ENCODE peak calls at places on chromosome 2, in four cellular contexts. L is psoas muscle, B is H1, S is tibial artery. A is an unnamed sample.

GRCh38 chr2:289362-290089 is 1.6 kb upstream of the ALKAL2 start:
- DNase-seq in L (no peak), B (peak), S (no peak), A (peak)

GRCh38 chr2:159758686-159759085 is 39.3 kb downstream of the CD302 start:
- DNase-seq in L (no peak), B (no peak), S (no peak), A (no peak)

GRCh38 chr2:144006139-144006538 is 513.8 kb downstream of the ZEB2 start:
- DNase-seq in L (no peak), B (no peak), S (no peak), A (no peak)

GRCh38 chr2:8515390-8515761 is 166.5 kb upstream of the ID2 start:
- DNase-seq in L (no peak), B (no peak), S (no peak), A (no peak)

GRCh38 chr2:33681333-33681732 is 82.2 kb upstream of the FAM98A start:
- DNase-seq in L (no peak), B (no peak), S (no peak), A (no peak)

GRCh38 chr2:14517731-14518130 is 114.8 kb upstream of the LRATD1 start:
- DNase-seq in L (no peak), B (no peak), S (no peak), A (no peak)

GRCh38 chr2:240920783-240921231 is 14.7 kb downstream of the CROCC2 start:
- DNase-seq in L (peak), B (peak), S (peak), A (no peak)

GRCh38 chr2:231297108-231297908 is 98.2 kb upstream of the B3GNT7 start:
- DNase-seq in L (peak), B (peak), S (peak), A (peak)

GRCh38 chr2:191171708-191172355 is 21.0 kb upstream of the STAT4 start:
- DNase-seq in L (no peak), B (no peak), S (no peak), A (no peak)

GRCh38 chr2:177147834-177148233 is 64.8 kb upstream of the HNRNPA3 start:
- DNase-seq in L (no peak), B (no peak), S (no peak), A (no peak)

GRCh38 chr2:219273887-219274391 is 5.2 kb upstream of the DNAJB2 start:
- DNase-seq in L (no peak), B (no peak), S (no peak), A (no peak)

GRCh38 chr2:101793277-101793969 is 95.9 kb downstream of the MAP4K4 start:
- DNase-seq in L (no peak), B (no peak), S (no peak), A (peak)

GRCh38 chr2:221153226-221153625 is 418.9 kb downstream of the EPHA4 start:
- DNase-seq in L (no peak), B (no peak), S (no peak), A (no peak)

GRCh38 chr2:38129987-38130386 is 54.0 kb upstream of the CYP1B1 start:
- DNase-seq in L (no peak), B (no peak), S (peak), A (no peak)

GRCh38 chr2:217360781-217361485 is 501.1 kb upstream of the TNP1 start:
- DNase-seq in L (peak), B (no peak), S (peak), A (no peak)

GRCh38 chr2:144671695-144672094 is 151.8 kb upstream of the ZEB2 start:
- DNase-seq in L (no peak), B (no peak), S (no peak), A (no peak)

GRCh38 chr2:100266126-100266525 is 56.2 kb downstream of the LONRF2 start:
- DNase-seq in L (no peak), B (no peak), S (no peak), A (no peak)

DNA sequence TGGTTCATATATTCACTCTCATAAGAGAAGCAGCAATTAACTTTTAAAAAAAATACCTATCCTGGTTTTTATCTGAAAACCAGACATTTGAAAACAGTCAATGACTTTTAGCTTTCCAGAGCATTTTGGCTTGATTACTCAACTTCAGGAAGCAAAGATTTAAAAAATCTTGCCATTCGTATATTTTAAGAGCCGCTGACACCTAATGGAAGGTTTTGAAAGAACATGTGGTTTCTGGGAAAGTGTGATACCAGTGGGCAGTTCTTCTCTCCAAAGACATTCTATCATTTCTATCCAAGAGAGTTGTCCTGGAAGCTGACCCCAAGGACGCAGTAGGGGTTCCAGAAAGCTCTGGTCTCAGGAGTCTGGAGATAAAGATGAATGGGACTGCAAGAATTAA is 234.7 kb downstream of the TTC32 start:
- DNase-seq in L (no peak), B (no peak), S (no peak), A (no peak)
- TF ChIP-seq CTCF in L (no peak), B (no peak), S (peak), A (no peak)

GRCh38 chr2:207528980-207529329 is 807 bp upstream of the CREB1 start:
- DNase-seq in L (peak), B (no peak), S (no peak), A (no peak)
- TF ChIP-seq CTCF in L (no peak), B (no peak), S (no peak), A (peak)

DNA sequence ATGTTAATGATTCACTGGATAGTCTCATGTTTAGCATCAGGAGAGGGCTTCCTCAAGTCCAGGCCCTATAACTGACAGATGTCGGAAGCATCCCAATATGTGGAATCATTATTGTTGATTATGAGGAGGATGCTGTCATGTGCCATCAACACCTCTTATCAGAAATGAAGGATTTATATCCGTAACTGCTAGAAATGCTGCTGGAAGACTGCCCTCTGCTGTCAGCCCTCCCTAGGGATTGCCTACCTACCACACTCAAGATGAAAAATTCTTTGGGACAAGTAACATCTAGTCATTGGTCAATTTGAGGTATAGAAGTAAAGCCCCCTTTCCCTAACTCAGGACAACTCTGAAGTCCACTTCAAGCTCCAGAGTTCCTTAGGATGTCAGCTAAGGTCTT is 1166.5 kb upstream of the NXPH2 start:
- DNase-seq in L (no peak), B (peak), S (no peak), A (no peak)
- TF ChIP-seq CTCF in L (no peak), B (peak), S (no peak), A (no peak)

DNA sequence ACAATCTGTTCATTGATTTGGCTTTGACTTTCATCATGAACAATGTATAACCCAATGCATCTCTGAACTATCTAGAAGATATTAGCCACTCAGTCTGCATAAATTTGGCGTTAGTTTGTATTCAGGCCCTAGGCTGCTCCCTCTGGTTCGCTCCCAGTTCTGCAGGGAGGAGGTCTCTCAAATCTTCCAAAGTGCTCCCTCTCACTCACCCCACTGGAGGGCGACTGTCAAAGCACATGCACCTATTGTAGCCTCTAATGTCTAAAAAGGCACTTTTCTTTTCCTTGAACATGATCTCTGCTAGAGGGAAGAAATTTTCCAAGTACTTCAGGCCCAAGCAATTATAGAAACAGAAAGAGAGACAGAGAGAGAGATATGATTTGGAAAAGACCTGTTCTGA is 291.5 kb downstream of the TDRD15 start:
- DNase-seq in L (no peak), B (no peak), S (no peak), A (no peak)
- TF ChIP-seq CTCF in L (no peak), B (peak), S (no peak), A (no peak)

DNA sequence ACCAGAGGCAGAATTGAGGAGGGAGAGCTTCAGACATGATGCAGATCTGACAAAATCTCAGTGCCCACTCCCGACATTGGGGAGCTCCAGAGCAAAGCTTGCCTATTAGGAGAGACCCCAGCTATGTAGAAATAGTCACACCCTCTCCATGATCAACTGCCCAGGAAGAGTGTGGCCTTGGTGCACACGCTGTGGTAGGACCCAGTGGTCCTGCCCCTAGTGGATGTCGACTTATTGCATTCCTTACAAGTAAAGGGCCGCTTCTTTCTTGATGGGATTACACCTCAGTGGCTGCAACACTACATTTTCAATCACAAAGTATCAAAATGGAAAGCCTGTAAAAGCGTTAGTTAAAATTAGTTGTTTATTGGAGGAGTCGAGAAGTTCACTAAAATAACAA is 64.2 kb downstream of the VRK2 start:
- DNase-seq in L (no peak), B (no peak), S (no peak), A (no peak)
- TF ChIP-seq CTCF in L (no peak), B (peak), S (no peak), A (peak)

GRCh38 chr2:185291035-185291647 is 447.5 kb upstream of the FSIP2 start:
- DNase-seq in L (no peak), B (peak), S (no peak), A (peak)
- TF ChIP-seq CTCF in L (peak), B (peak), S (no peak), A (peak)

DNA sequence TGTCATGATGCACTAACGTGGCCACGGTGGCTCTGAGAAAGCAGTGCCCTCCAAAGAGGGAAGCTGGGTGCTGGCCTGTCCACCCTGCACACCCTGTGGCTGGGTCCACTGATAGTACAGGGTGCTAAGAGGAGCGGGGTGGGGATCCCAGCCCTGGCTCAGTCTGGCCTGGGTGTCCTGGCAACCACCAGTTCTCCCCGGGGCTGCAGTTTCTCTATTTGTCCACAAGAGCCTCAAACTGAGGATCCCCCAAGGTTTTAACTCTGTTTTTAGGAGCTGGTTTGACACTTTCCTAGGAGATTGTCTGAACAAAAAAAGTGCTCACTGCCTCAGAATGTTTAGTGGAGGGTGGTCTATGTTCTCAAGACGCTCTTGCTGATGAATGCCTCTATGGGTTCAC is 29.0 kb downstream of the EDAR start:
- DNase-seq in L (no peak), B (no peak), S (no peak), A (no peak)
- TF ChIP-seq CTCF in L (no peak), B (peak), S (no peak), A (no peak)

A was measured in glutamatergic neuron.